ENCODE peak calls at places on chromosomes 12 and 14, in ten cellular contexts. R, S, P, I, W, G, B, L, Z and K are unnamed samples.

GRCh38 chr14:99910337-99911268 is 117.4 kb downstream of the EML1 start:
- DNase-seq in R (peak), S (peak), P (no peak), I (no peak), W (no peak), G (no peak), B (peak), L (no peak), Z (no peak), K (peak)

GRCh38 chr14:92688434-92689375 is 59.7 kb downstream of the LGMN start:
- DNase-seq in R (no peak), S (no peak), P (peak), I (no peak), W (no peak), G (no peak), B (peak), L (no peak), Z (peak), K (no peak)

GRCh38 chr12:11171145-11171952 is at the start of gene SMIM10L1:
- DNase-seq in R (peak), S (peak), P (peak), I (peak), W (peak), G (peak), B (peak), L (peak), Z (peak), K (peak)

GRCh38 chr12:95541436-95541835 is 9.8 kb downstream of the USP44 start:
- DNase-seq in R (no peak), S (no peak), P (no peak), I (no peak), W (no peak), G (no peak), B (no peak), L (no peak), Z (no peak), K (no peak)

GRCh38 chr12:129052373-129052772 is 199.1 kb downstream of the GLT1D1 start:
- DNase-seq in R (no peak), S (no peak), P (no peak), I (no peak), W (no peak), G (no peak), B (no peak), L (no peak), Z (no peak), K (no peak)

GRCh38 chr12:48151103-48151771 is 6.1 kb downstream of the ASB8 start:
- DNase-seq in R (no peak), S (no peak), P (no peak), I (no peak), W (no peak), G (no peak), B (no peak), L (no peak), Z (no peak), K (no peak)

GRCh38 chr14:58297762-58298476 is 436 bp upstream of the ARID4A start:
- DNase-seq in R (peak), S (peak), P (peak), I (peak), W (peak), G (peak), B (peak), L (peak), Z (peak), K (peak)

GRCh38 chr12:58757422-58757821 is 162.9 kb downstream of the LRIG3 start:
- DNase-seq in R (peak), S (peak), P (no peak), I (no peak), W (no peak), G (no peak), B (no peak), L (no peak), Z (no peak), K (peak)

GRCh38 chr14:73759183-73759713 is 45.1 kb upstream of the PNMA1 start:
- DNase-seq in R (peak), S (no peak), P (peak), I (no peak), W (peak), G (peak), B (peak), L (peak), Z (peak), K (peak)

GRCh38 chr12:50246873-50247612 is 36.3 kb downstream of the LIMA1 start:
- DNase-seq in R (peak), S (peak), P (no peak), I (no peak), W (peak), G (no peak), B (no peak), L (peak), Z (peak), K (peak)

GRCh38 chr12:123726244-123726643 is 14.1 kb downstream of the ATP6V0A2 start:
- DNase-seq in R (no peak), S (no peak), P (no peak), I (no peak), W (no peak), G (no peak), B (no peak), L (no peak), Z (no peak), K (no peak)

GRCh38 chr12:3238196-3238595 is 161.0 kb downstream of the TSPAN9 start:
- DNase-seq in R (no peak), S (no peak), P (no peak), I (no peak), W (no peak), G (no peak), B (no peak), L (no peak), Z (no peak), K (no peak)

GRCh38 chr12:105843989-105844768 is 294.6 kb downstream of the NUAK1 start:
- DNase-seq in R (peak), S (no peak), P (no peak), I (no peak), W (no peak), G (no peak), B (no peak), L (no peak), Z (no peak), K (peak)

GRCh38 chr12:107634530-107634929 is 51.1 kb upstream of the PWP1 start:
- DNase-seq in R (no peak), S (no peak), P (no peak), I (no peak), W (no peak), G (no peak), B (no peak), L (no peak), Z (no peak), K (no peak)